ENCODE peak calls at places on chromosomes 16 and 17, in nine cellular contexts. C is K562, J is HCT116, Y is A549, G is mesenchymal stem cell, E is aorta, S is epithelial cell of prostate, Z is uterus, B is lung. V is an unnamed sample.

GRCh38 chr16:70432800-70433455 is 6.0 kb downstream of the ST3GAL2 start:
- DNase-seq in E (no peak), Z (no peak), C (no peak), J (no peak), B (no peak), G (peak; percentile 61), S (no peak), Y (no peak), V (no peak)

GRCh38 chr17:41529491-41529915 is 1.4 kb upstream of the KRT19 start:
- DNase-seq in Z (no peak), E (no peak), S (no peak), J (no peak), Y (no peak), B (no peak), C (no peak), G (no peak), V (no peak)

GRCh38 chr17:499836-500543 is 147.4 kb upstream of the RPH3AL start:
- DNase-seq in Y (no peak), Z (no peak), B (peak; percentile 56), E (peak; percentile 23), G (no peak), J (no peak), S (no peak), C (no peak), V (no peak)

GRCh38 chr17:40621019-40621418 is 26.6 kb downstream of the SMARCE1 start:
- DNase-seq in Y (no peak), B (no peak), G (no peak), Z (no peak), E (no peak), J (no peak), C (no peak), S (no peak), V (no peak)

GRCh38 chr17:48131216-48131824 is 23.8 kb downstream of the SNX11 start:
- DNase-seq in J (peak; percentile 80), Z (peak; percentile 41), C (peak; percentile 74), B (peak; percentile 56), G (peak; percentile 73), Y (peak; percentile 87), S (no peak), E (no peak), V (peak; percentile 86)

GRCh38 chr16:15608398-15609285 is 34.3 kb downstream of the MARF1 start:
- DNase-seq in G (peak; percentile 64), C (no peak), B (no peak), E (no peak), Y (no peak), S (no peak), J (no peak), Z (no peak), V (no peak)

GRCh38 chr16:56916571-56917403 is 15.2 kb upstream of the HERPUD1 start:
- DNase-seq in G (no peak), Z (no peak), J (no peak), E (peak; percentile 31), B (no peak), C (no peak), Y (no peak), S (no peak), V (no peak)

GRCh38 chr16:86519649-86520316 is 9.5 kb downstream of the FOXF1 start:
- DNase-seq in S (no peak), Z (peak; percentile 54), E (peak; percentile 90), J (peak; percentile 63), Y (peak; percentile 77), C (peak; percentile 70), G (peak; percentile 89), B (no peak), V (peak; percentile 86)

GRCh38 chr17:27793168-27793905 is 7.0 kb downstream of the NOS2 start:
- DNase-seq in E (no peak), Y (peak; percentile 37), Z (peak; percentile 55), S (no peak), J (no peak), B (no peak), C (peak; percentile 44), G (no peak), V (peak; percentile 80)

GRCh38 chr17:1095853-1096675 is 83.7 kb downstream of the ABR start:
- DNase-seq in J (no peak), C (no peak), E (no peak), S (no peak), B (no peak), G (no peak), Z (no peak), Y (no peak), V (no peak)

GRCh38 chr16:3651461-3652372 is 2.8 kb upstream of the DNASE1 start:
- DNase-seq in S (no peak), C (no peak), E (peak; percentile 47), G (no peak), Y (no peak), Z (no peak), J (no peak), B (no peak), V (no peak)

GRCh38 chr17:45032150-45032493 is 19.3 kb downstream of the DCAKD start:
- DNase-seq in Y (no peak), G (no peak), J (no peak), Z (no peak), B (no peak), C (no peak), S (no peak), E (no peak), V (no peak)
- H3K27ac ChIP-seq in Y (no peak overlapping the region), G (no peak overlapping the region), J (no peak overlapping the region), Z (no peak overlapping the region), B (no peak overlapping the region), C (peak overlapping the region; percentile 72), S (no peak overlapping the region), E (no peak overlapping the region), V (no peak overlapping the region)

GRCh38 chr17:2419526-2419925 is 18.7 kb upstream of the MNT start:
- DNase-seq in B (no peak), G (no peak), Y (no peak), S (no peak), J (no peak), E (no peak), C (no peak), Z (no peak), V (no peak)

GRCh38 chr17:2420131-2420530 is 19.3 kb upstream of the MNT start:
- DNase-seq in G (no peak), C (no peak), E (no peak), Z (no peak), S (no peak), B (no peak), J (no peak), Y (no peak), V (no peak)

GRCh38 chr17:2416010-2416734 is 15.3 kb upstream of the MNT start:
- DNase-seq in C (peak; percentile 69), J (no peak), S (no peak), Z (peak; percentile 95), G (peak; percentile 91), B (peak; percentile 88), E (peak; percentile 97), Y (peak; percentile 88), V (peak; percentile 93)

GRCh38 chr17:2421315-2422147 is 20.7 kb upstream of the MNT start:
- DNase-seq in Y (no peak), S (no peak), E (no peak), C (no peak), J (no peak), G (no peak), Z (no peak), B (no peak), V (no peak)

GRCh38 chr17:2418572-2418971 is 17.7 kb upstream of the MNT start:
- DNase-seq in Y (no peak), Z (no peak), C (no peak), B (no peak), J (no peak), S (no peak), E (no peak), G (peak; percentile 57), V (no peak)
- H3K27ac ChIP-seq in Y (peak overlapping the region; percentile 8), Z (no peak overlapping the region), C (no peak overlapping the region), B (no peak overlapping the region), J (no peak overlapping the region), S (no peak overlapping the region), E (no peak overlapping the region), G (no peak overlapping the region), V (no peak overlapping the region)

DNA sequence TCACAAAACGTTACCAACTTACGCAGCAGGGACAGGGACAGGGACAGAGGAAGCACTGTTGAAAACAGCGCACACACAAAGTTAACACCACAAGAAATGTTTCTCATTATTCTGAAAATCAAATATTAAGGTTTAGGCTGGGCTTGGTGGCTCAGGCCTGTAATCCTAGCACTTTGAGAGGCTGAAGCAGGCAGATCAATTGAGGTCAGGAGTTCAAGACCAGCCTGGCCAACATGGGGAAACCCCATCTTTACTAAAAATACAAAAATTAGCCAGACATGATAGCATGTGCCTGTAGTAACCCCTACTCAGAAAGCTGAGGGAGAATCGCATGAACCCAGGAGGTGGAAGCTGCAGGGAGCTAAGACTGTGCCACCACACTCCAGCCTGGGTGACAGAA is 4.2 kb downstream of the CYTH1 start:
- DNase-seq in Z (no peak), B (no peak), S (no peak), E (no peak), G (no peak), C (no peak), Y (no peak), J (no peak), V (no peak)
- H3K27ac ChIP-seq in Z (no peak overlapping the region), B (no peak overlapping the region), S (no peak overlapping the region), E (no peak overlapping the region), G (no peak overlapping the region), C (no peak overlapping the region), Y (no peak overlapping the region), J (no peak overlapping the region), V (no peak overlapping the region)

DNA sequence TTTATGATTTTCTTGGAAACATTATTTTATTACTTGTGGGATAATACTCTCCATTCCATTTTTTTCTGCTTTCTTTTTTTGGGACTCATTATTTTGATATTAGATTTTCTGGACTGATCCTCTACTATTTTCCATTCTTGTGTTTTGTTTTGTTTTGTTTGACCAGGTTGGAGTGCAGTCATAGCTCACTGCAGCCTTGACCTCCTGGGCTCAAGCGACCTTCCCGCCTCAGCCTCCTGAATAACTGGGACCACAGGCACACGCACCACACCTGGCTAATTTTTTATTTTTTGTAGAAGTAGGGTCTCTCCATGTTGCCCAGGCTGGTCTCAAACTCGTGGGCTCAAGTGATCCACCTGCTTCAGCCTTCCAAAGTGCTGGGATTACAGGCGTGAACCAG is 44.1 kb downstream of the RBBP6 start:
- DNase-seq in B (no peak), J (no peak), Y (no peak), C (no peak), S (no peak), E (no peak), Z (no peak), G (no peak), V (no peak)
- H3K27ac ChIP-seq in B (no peak overlapping the region), J (no peak overlapping the region), Y (no peak overlapping the region), C (no peak overlapping the region), S (no peak overlapping the region), E (no peak overlapping the region), Z (no peak overlapping the region), G (no peak overlapping the region), V (no peak overlapping the region)

DNA sequence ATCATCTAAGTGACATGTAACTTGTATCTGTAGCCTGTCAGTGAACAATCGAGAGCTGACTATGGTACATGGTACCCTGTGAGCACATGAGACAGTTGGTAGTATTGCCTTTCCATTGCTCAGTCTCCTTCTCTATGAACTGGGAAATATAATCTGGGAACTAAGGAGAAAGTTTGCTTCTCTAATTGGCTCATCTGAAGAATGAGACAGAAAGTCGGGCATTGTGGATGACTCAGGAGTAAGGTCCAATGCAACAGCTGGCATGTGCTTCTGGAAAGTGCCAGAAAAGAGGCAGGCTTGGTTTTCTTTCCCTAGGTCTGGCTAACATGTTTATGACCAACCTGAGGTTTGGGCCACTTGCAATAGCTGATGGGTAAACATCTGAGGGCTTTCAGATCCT is 51.9 kb downstream of the ZZEF1 start:
- DNase-seq in G (peak; percentile 20), B (no peak), J (no peak), E (no peak), C (no peak), S (no peak), Z (no peak), Y (no peak), V (no peak)
- H3K27ac ChIP-seq in G (no peak overlapping the region), B (no peak overlapping the region), J (no peak overlapping the region), E (no peak overlapping the region), C (no peak overlapping the region), S (no peak overlapping the region), Z (no peak overlapping the region), Y (no peak overlapping the region), V (no peak overlapping the region)